ENCODE peak calls at places on chromosomes 7 and 10, in eight cellular contexts. S is heart right ventricle, K is fibroblast of pulmonary artery, T is Panc1, E is GM12865, N is SJCRH30, Y is astrocyte of the cerebellum, Q is astrocyte of the spinal cord. R is an unnamed sample.
A peak's percentile ranks its signal among the peaks of the same experiment; 100 is the strongest.

GRCh38 chr7:132705146-132705545 is 128.9 kb upstream of the PLXNA4 start:
- DNase-seq in N (no peak), K (no peak), Y (peak; percentile 4), S (no peak), Q (no peak), E (no peak), T (no peak), R (no peak)

GRCh38 chr7:108486291-108486966 is 30.2 kb upstream of the NRCAM start:
- DNase-seq in Q (peak; percentile 51), S (no peak), Y (no peak), E (no peak), T (no peak), K (peak; percentile 71), N (no peak), R (peak; percentile 11)

GRCh38 chr7:20220824-20221547 is 3.8 kb upstream of the MACC1 start:
- DNase-seq in N (peak; percentile 69), S (no peak), E (peak; percentile 80), Y (peak; percentile 97), T (no peak), Q (peak; percentile 93), K (peak; percentile 95), R (peak; percentile 87)

GRCh38 chr10:133388973-133389818 is 4.8 kb upstream of the MTG1 start:
- DNase-seq in S (no peak), K (no peak), Q (no peak), E (peak; percentile 98), N (no peak), T (no peak), Y (no peak), R (no peak)

GRCh38 chr10:29634105-29634504 is 666 bp downstream of the SVIL start:
- DNase-seq in K (no peak), S (no peak), E (no peak), Q (no peak), Y (no peak), N (peak; percentile 68), T (no peak), R (no peak)

GRCh38 chr10:62638062-62638477 is 166.4 kb upstream of the ADO start:
- DNase-seq in Q (no peak), T (no peak), E (peak; percentile 79), S (no peak), Y (no peak), K (peak; percentile 75), N (no peak), R (no peak)

GRCh38 chr7:155456772-155457543 is 971 bp upstream of the EN2 start:
- DNase-seq in Q (peak; percentile 52), S (peak; percentile 67), N (peak; percentile 56), K (peak; percentile 63), T (no peak), Y (peak; percentile 36), E (no peak), R (peak; percentile 9)

GRCh38 chr10:12729885-12730284 is 271.6 kb downstream of the CCDC3 start:
- DNase-seq in S (no peak), E (no peak), T (no peak), Q (no peak), N (peak; percentile 48), Y (no peak), K (no peak), R (no peak)

GRCh38 chr7:106021211-106022067 is 58.4 kb downstream of the CDHR3 start:
- DNase-seq in S (no peak), K (no peak), N (no peak), Q (peak; percentile 84), Y (peak; percentile 73), E (no peak), T (no peak), R (no peak)

GRCh38 chr10:132434405-132435005 is 37.5 kb downstream of the PWWP2B start:
- DNase-seq in S (peak; percentile 65), Q (no peak), T (no peak), Y (no peak), E (no peak), K (no peak), N (no peak), R (no peak)

GRCh38 chr10:21715531-21716195 is 181.6 kb downstream of the MLLT10 start:
- DNase-seq in Q (peak; percentile 49), K (no peak), T (no peak), N (peak; percentile 12), S (no peak), E (no peak), Y (no peak), R (no peak)

GRCh38 chr10:111076682-111077661 is at the start of gene ADRA2A:
- DNase-seq in Q (peak; percentile 43), N (peak; percentile 88), E (no peak), T (no peak), Y (peak; percentile 2), S (peak; percentile 49), K (peak; percentile 37), R (no peak)

GRCh38 chr10:130804778-130805634 is 506.5 kb downstream of the TCERG1L start:
- DNase-seq in S (no peak), Q (no peak), Y (no peak), T (no peak), K (no peak), N (no peak), E (no peak), R (no peak)

GRCh38 chr7:75982306-75983064 is 11.9 kb downstream of the TMEM120A start:
- DNase-seq in E (no peak), T (no peak), Q (no peak), K (no peak), Y (no peak), N (no peak), S (no peak), R (no peak)

GRCh38 chr10:79299397-79300370 is 47.6 kb upstream of the PPIF start:
- DNase-seq in Y (no peak), T (no peak), N (no peak), K (peak; percentile 73), Q (peak; percentile 87), E (no peak), S (no peak), R (peak; percentile 33)

GRCh38 chr10:110725809-110726641 is 81.9 kb downstream of the RBM20 start:
- DNase-seq in T (no peak), Y (no peak), S (peak; percentile 34), E (no peak), Q (no peak), N (peak; percentile 98), K (peak; percentile 9), R (no peak)

GRCh38 chr10:126569513-126570447 is 100.7 kb downstream of the C10orf90 start:
- DNase-seq in N (no peak), Q (peak; percentile 92), E (no peak), K (peak; percentile 74), S (no peak), T (peak; percentile 30), Y (peak; percentile 76), R (peak; percentile 69)

GRCh38 chr7:55112056-55112455 is 93.2 kb downstream of the EGFR start:
- DNase-seq in K (no peak), N (no peak), Y (no peak), S (no peak), Q (no peak), T (no peak), E (no peak), R (no peak)

GRCh38 chr10:96478317-96478716 is 35.4 kb downstream of the TLL2 start:
- DNase-seq in K (no peak), S (no peak), Q (no peak), Y (peak; percentile 42), E (no peak), N (no peak), T (no peak), R (no peak)

GRCh38 chr10:101060036-101060950 is 1.5 kb upstream of the KAZALD1 start:
- DNase-seq in Y (peak; percentile 87), K (peak; percentile 96), N (peak; percentile 99), E (peak; percentile 93), S (peak; percentile 93), T (peak; percentile 86), Q (peak; percentile 96), R (peak; percentile 73)

GRCh38 chr7:123004931-123005330 is 9.4 kb upstream of the TAS2R16 start:
- DNase-seq in N (no peak), Y (peak; percentile 16), S (no peak), T (no peak), K (peak; percentile 21), Q (peak; percentile 29), E (no peak), R (no peak)

GRCh38 chr7:82469207-82469606 is 25.6 kb upstream of the CACNA2D1 start:
- DNase-seq in Q (no peak), E (no peak), S (no peak), T (no peak), N (no peak), Y (no peak), K (no peak), R (no peak)

GRCh38 chr10:72573079-72573478 is 52.8 kb downstream of the MICU1 start:
- DNase-seq in K (no peak), E (no peak), Y (no peak), S (no peak), N (no peak), T (no peak), Q (no peak), R (no peak)

GRCh38 chr7:831596-832291 is 532 bp upstream of the SUN1 start:
- DNase-seq in S (no peak), E (peak; percentile 88), N (no peak), T (peak; percentile 89), Y (peak; percentile 82), K (peak; percentile 92), Q (peak; percentile 92), R (peak; percentile 57)
- H3K4me3 ChIP-seq in S (peak overlapping the region; percentile 34), E (peak overlapping the region; percentile 45), N (no peak overlapping the region), T (peak overlapping the region; percentile 16), Y (peak overlapping the region; percentile 14), K (peak overlapping the region; percentile 27), Q (peak overlapping the region; percentile 12), R (no peak overlapping the region)

GRCh38 chr7:151215396-151215795 is 5.1 kb upstream of the H2BK1 start:
- DNase-seq in T (no peak), S (no peak), K (no peak), N (no peak), Y (no peak), E (no peak), Q (no peak), R (no peak)
- H3K4me3 ChIP-seq in T (no peak overlapping the region), S (no peak overlapping the region), K (no peak overlapping the region), N (no peak overlapping the region), Y (no peak overlapping the region), E (no peak overlapping the region), Q (no peak overlapping the region), R (no peak overlapping the region)

GRCh38 chr7:85041599-85042216 is 145.1 kb downstream of the SEMA3D start:
- DNase-seq in K (peak; percentile 85), T (peak; percentile 67), Q (peak; percentile 74), E (peak; percentile 71), S (peak; percentile 26), Y (peak; percentile 55), N (peak; percentile 87), R (peak; percentile 21)

GRCh38 chr7:85038466-85038865 is 148.4 kb downstream of the SEMA3D start:
- DNase-seq in T (no peak), Y (no peak), S (no peak), E (no peak), Q (no peak), K (no peak), N (peak; percentile 59), R (no peak)

GRCh38 chr7:85039196-85039923 is 147.5 kb downstream of the SEMA3D start:
- DNase-seq in K (no peak), S (no peak), E (peak; percentile 43), Y (no peak), Q (no peak), N (no peak), T (no peak), R (no peak)
- H3K4me3 ChIP-seq in K (no peak overlapping the region), S (no peak overlapping the region), E (peak overlapping the region; percentile 20), Y (no peak overlapping the region), Q (no peak overlapping the region), N (no peak overlapping the region), T (no peak overlapping the region), R (no peak overlapping the region)

DNA sequence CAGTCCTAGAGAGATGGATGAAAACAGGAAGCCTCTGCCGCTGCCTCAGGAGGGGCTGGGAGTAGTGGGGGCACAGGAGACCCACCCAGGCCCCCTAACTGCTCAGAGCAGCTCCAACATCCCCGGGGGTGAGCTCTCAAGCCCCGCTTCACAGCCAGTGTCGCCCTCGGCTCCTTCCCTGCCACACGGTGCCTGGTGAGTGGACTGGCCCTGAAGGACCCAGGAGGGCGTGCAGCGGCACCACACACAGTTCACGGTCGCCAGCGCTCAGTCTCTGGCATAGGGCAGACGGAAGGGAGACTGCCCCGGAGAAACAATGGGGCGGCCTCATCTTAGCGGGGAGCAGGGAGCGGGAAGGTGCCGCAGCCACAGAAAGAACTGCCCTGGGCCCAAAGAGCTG is 1.3 kb downstream of the CLDN15 start:
- DNase-seq in Q (no peak), E (no peak), Y (no peak), N (no peak), T (no peak), K (no peak), S (no peak), R (no peak)
- H3K4me3 ChIP-seq in Q (no peak overlapping the region), E (no peak overlapping the region), Y (no peak overlapping the region), N (no peak overlapping the region), T (no peak overlapping the region), K (no peak overlapping the region), S (no peak overlapping the region), R (no peak overlapping the region)

R was measured in skeletal muscle cell.